ENCODE peak calls at places on chromosome 13, in four cellular contexts. One of them, this sample, is unnamed.
A peak's percentile ranks its signal among the peaks of the same experiment; 100 is the strongest.

GRCh38 chr13:61286148-61286745 is 129.4 kb downstream of the PCDH20 start:
- DNase-seq in activated B cell treated with CpG ODN at 0.5 μM for 24 hours: no peak
- DNase-seq in kidney epithelial cell: no peak
- DNase-seq in BJ: no peak
- DNase-seq in this sample: no peak

GRCh38 chr13:38630780-38631179 is 56.1 kb upstream of the FREM2 start:
- DNase-seq in activated B cell treated with CpG ODN at 0.5 μM for 24 hours: no peak
- DNase-seq in kidney epithelial cell: no peak
- DNase-seq in BJ: no peak
- DNase-seq in this sample: no peak

GRCh38 chr13:100513987-100514670 is 74.5 kb downstream of the GGACT start:
- DNase-seq in BJ: no peak
- DNase-seq in activated B cell treated with CpG ODN at 0.5 μM for 24 hours: no peak
- DNase-seq in kidney epithelial cell: no peak
- DNase-seq in this sample: no peak

GRCh38 chr13:110297771-110298170 is 9.2 kb downstream of the COL4A1 start:
- DNase-seq in activated B cell treated with CpG ODN at 0.5 μM for 24 hours: no peak
- DNase-seq in kidney epithelial cell: no peak
- DNase-seq in BJ: no peak
- DNase-seq in this sample: no peak

GRCh38 chr13:96994849-96995243 is 570 bp upstream of the OXGR1 start:
- DNase-seq in BJ: no peak
- DNase-seq in kidney epithelial cell: no peak
- DNase-seq in activated B cell treated with CpG ODN at 0.5 μM for 24 hours: no peak
- DNase-seq in this sample: no peak

GRCh38 chr13:46171739-46172138 is 10.2 kb downstream of the LCP1 start:
- DNase-seq in activated B cell treated with CpG ODN at 0.5 μM for 24 hours: no peak
- DNase-seq in kidney epithelial cell: no peak
- DNase-seq in BJ: no peak
- DNase-seq in this sample: no peak

GRCh38 chr13:111460548-111461444 is 140.4 kb downstream of the TEX29 start:
- DNase-seq in activated B cell treated with CpG ODN at 0.5 μM for 24 hours: no peak
- DNase-seq in kidney epithelial cell: peak; percentile 14
- DNase-seq in BJ: no peak
- DNase-seq in this sample: no peak

GRCh38 chr13:66673401-66673800 is 556.7 kb downstream of the PCDH9 start:
- DNase-seq in kidney epithelial cell: no peak
- DNase-seq in BJ: peak; percentile 68
- DNase-seq in activated B cell treated with CpG ODN at 0.5 μM for 24 hours: no peak
- DNase-seq in this sample: no peak

GRCh38 chr13:113842336-113843062 is 21.4 kb downstream of the GAS6 start:
- DNase-seq in kidney epithelial cell: no peak
- DNase-seq in activated B cell treated with CpG ODN at 0.5 μM for 24 hours: no peak
- DNase-seq in BJ: no peak
- DNase-seq in this sample: no peak

GRCh38 chr13:44710576-44710975 is 134.4 kb upstream of the TSC22D1 start:
- DNase-seq in activated B cell treated with CpG ODN at 0.5 μM for 24 hours: no peak
- DNase-seq in kidney epithelial cell: peak; percentile 86
- DNase-seq in BJ: peak; percentile 61
- DNase-seq in this sample: no peak

GRCh38 chr13:27927444-27928352 is 7.9 kb downstream of the PDX1 start:
- DNase-seq in kidney epithelial cell: no peak
- DNase-seq in BJ: no peak
- DNase-seq in activated B cell treated with CpG ODN at 0.5 μM for 24 hours: no peak
- DNase-seq in this sample: no peak

GRCh38 chr13:64997438-64997837 is 2232.7 kb downstream of the PCDH9 start:
- DNase-seq in BJ: no peak
- DNase-seq in activated B cell treated with CpG ODN at 0.5 μM for 24 hours: no peak
- DNase-seq in kidney epithelial cell: no peak
- DNase-seq in this sample: no peak

GRCh38 chr13:53142301-53142700 is 113.7 kb downstream of the OLFM4 start:
- DNase-seq in kidney epithelial cell: no peak
- DNase-seq in activated B cell treated with CpG ODN at 0.5 μM for 24 hours: no peak
- DNase-seq in BJ: no peak
- DNase-seq in this sample: no peak

GRCh38 chr13:111920932-111921705 is 145.8 kb upstream of the SOX1 start:
- DNase-seq in kidney epithelial cell: no peak
- DNase-seq in activated B cell treated with CpG ODN at 0.5 μM for 24 hours: no peak
- DNase-seq in BJ: no peak
- DNase-seq in this sample: peak; percentile 25

GRCh38 chr13:44092053-44092452 is 212.3 kb downstream of the LACC1 start:
- DNase-seq in BJ: no peak
- DNase-seq in activated B cell treated with CpG ODN at 0.5 μM for 24 hours: no peak
- DNase-seq in kidney epithelial cell: no peak
- DNase-seq in this sample: no peak

GRCh38 chr13:27622102-27622820 is 569 bp downstream of the POLR1D start:
- DNase-seq in activated B cell treated with CpG ODN at 0.5 μM for 24 hours: no peak
- DNase-seq in BJ: no peak
- DNase-seq in kidney epithelial cell: no peak
- DNase-seq in this sample: no peak

GRCh38 chr13:23433171-23434153 is at the start of gene SACS:
- DNase-seq in activated B cell treated with CpG ODN at 0.5 μM for 24 hours: no peak
- DNase-seq in BJ: no peak
- DNase-seq in kidney epithelial cell: no peak
- DNase-seq in this sample: no peak

GRCh38 chr13:19597523-19597922 is 35.9 kb upstream of the MPHOSPH8 start:
- DNase-seq in kidney epithelial cell: peak; percentile 38
- DNase-seq in BJ: no peak
- DNase-seq in activated B cell treated with CpG ODN at 0.5 μM for 24 hours: no peak
- DNase-seq in this sample: no peak

GRCh38 chr13:86020350-86021002 is 221.3 kb upstream of the SLITRK6 start:
- DNase-seq in BJ: no peak
- DNase-seq in kidney epithelial cell: peak; percentile 57
- DNase-seq in activated B cell treated with CpG ODN at 0.5 μM for 24 hours: no peak
- DNase-seq in this sample: no peak

GRCh38 chr13:37791699-37792098 is 77.9 kb downstream of the TRPC4 start:
- DNase-seq in BJ: no peak
- DNase-seq in activated B cell treated with CpG ODN at 0.5 μM for 24 hours: no peak
- DNase-seq in kidney epithelial cell: no peak
- DNase-seq in this sample: no peak

GRCh38 chr13:65387743-65388347 is 1842.3 kb downstream of the PCDH9 start:
- DNase-seq in kidney epithelial cell: no peak
- DNase-seq in BJ: no peak
- DNase-seq in activated B cell treated with CpG ODN at 0.5 μM for 24 hours: no peak
- DNase-seq in this sample: no peak

GRCh38 chr13:112447761-112448603 is 71.8 kb downstream of the SPACA7 start:
- DNase-seq in BJ: no peak
- DNase-seq in activated B cell treated with CpG ODN at 0.5 μM for 24 hours: no peak
- DNase-seq in kidney epithelial cell: no peak
- DNase-seq in this sample: no peak

GRCh38 chr13:45439781-45440462 is 21.7 kb upstream of the SLC25A30 start:
- DNase-seq in BJ: no peak
- DNase-seq in activated B cell treated with CpG ODN at 0.5 μM for 24 hours: no peak
- DNase-seq in kidney epithelial cell: no peak
- DNase-seq in this sample: no peak

GRCh38 chr13:95343944-95344343 is 42.7 kb upstream of the ABCC4 start:
- DNase-seq in BJ: no peak
- DNase-seq in kidney epithelial cell: no peak
- DNase-seq in activated B cell treated with CpG ODN at 0.5 μM for 24 hours: no peak
- DNase-seq in this sample: no peak

GRCh38 chr13:114119196-114119595 is 13.2 kb downstream of the RASA3 start:
- DNase-seq in kidney epithelial cell: peak; percentile 74
- DNase-seq in activated B cell treated with CpG ODN at 0.5 μM for 24 hours: no peak
- DNase-seq in BJ: peak; percentile 76
- DNase-seq in this sample: peak; percentile 68

GRCh38 chr13:22256111-22256639 is 585.3 kb downstream of the FGF9 start:
- DNase-seq in activated B cell treated with CpG ODN at 0.5 μM for 24 hours: no peak
- DNase-seq in BJ: no peak
- DNase-seq in kidney epithelial cell: no peak
- DNase-seq in this sample: no peak
- TF ChIP-seq CTCF in activated B cell treated with CpG ODN at 0.5 μM for 24 hours: no peak
- TF ChIP-seq CTCF in BJ: no peak
- TF ChIP-seq CTCF in kidney epithelial cell: peak; percentile 29
- TF ChIP-seq CTCF in this sample: no peak

GRCh38 chr13:50912851-50913250 is 3.3 kb downstream of the RNASEH2B start:
- DNase-seq in activated B cell treated with CpG ODN at 0.5 μM for 24 hours: no peak
- DNase-seq in kidney epithelial cell: no peak
- DNase-seq in BJ: no peak
- DNase-seq in this sample: no peak

GRCh38 chr13:50909605-50910482 is at the start of gene RNASEH2B:
- DNase-seq in kidney epithelial cell: no peak
- DNase-seq in BJ: no peak
- DNase-seq in activated B cell treated with CpG ODN at 0.5 μM for 24 hours: peak; percentile 77
- DNase-seq in this sample: peak; percentile 39

GRCh38 chr13:50910483-50910805 is 853 bp downstream of the RNASEH2B start:
- DNase-seq in activated B cell treated with CpG ODN at 0.5 μM for 24 hours: no peak
- DNase-seq in BJ: no peak
- DNase-seq in kidney epithelial cell: no peak
- DNase-seq in this sample: peak; percentile 42

GRCh38 chr13:50911937-50912624 is 2.5 kb downstream of the RNASEH2B start:
- DNase-seq in BJ: no peak
- DNase-seq in kidney epithelial cell: peak; percentile 43
- DNase-seq in activated B cell treated with CpG ODN at 0.5 μM for 24 hours: peak; percentile 82
- DNase-seq in this sample: peak; percentile 86

DNA sequence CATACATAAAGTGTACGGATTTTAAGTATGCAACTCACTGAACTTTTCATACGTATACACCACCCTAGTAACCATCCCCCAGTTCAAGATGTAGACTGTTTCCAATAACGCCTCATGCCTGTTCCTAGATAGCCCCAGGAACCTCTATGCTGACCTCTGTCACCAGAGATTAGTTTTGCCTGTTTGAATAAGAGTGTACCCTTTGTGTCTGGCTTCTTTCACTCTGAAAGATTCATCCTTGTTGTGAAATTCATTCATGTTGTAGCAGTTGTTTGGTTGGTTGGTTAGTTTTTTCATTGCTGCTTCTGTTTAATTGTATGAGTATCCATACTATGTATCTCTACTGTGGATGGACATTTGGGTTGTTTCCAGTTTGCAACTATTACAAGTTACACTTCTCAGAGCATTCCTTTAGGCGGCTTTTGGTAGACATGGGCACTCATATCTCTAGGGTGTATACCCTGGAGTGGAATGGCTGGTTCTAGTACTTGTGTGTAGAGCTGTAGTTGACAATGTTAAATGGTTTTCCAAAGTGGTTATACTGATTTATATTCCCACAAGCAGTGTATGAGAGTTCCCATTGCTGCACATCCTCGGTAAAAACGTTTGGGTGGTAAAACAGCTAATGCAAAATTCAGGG is 1.6 kb downstream of the RNASEH2B start:
- DNase-seq in activated B cell treated with CpG ODN at 0.5 μM for 24 hours: no peak
- DNase-seq in BJ: no peak
- DNase-seq in kidney epithelial cell: no peak
- DNase-seq in this sample: no peak
- TF ChIP-seq CTCF in activated B cell treated with CpG ODN at 0.5 μM for 24 hours: no peak
- TF ChIP-seq CTCF in BJ: no peak
- TF ChIP-seq CTCF in kidney epithelial cell: no peak
- TF ChIP-seq CTCF in this sample: no peak

GRCh38 chr13:21925720-21926119 is 254.8 kb downstream of the FGF9 start:
- DNase-seq in BJ: no peak
- DNase-seq in activated B cell treated with CpG ODN at 0.5 μM for 24 hours: no peak
- DNase-seq in kidney epithelial cell: no peak
- DNase-seq in this sample: no peak

GRCh38 chr13:21929400-21929799 is 258.5 kb downstream of the FGF9 start:
- DNase-seq in activated B cell treated with CpG ODN at 0.5 μM for 24 hours: no peak
- DNase-seq in BJ: no peak
- DNase-seq in kidney epithelial cell: no peak
- DNase-seq in this sample: no peak

DNA sequence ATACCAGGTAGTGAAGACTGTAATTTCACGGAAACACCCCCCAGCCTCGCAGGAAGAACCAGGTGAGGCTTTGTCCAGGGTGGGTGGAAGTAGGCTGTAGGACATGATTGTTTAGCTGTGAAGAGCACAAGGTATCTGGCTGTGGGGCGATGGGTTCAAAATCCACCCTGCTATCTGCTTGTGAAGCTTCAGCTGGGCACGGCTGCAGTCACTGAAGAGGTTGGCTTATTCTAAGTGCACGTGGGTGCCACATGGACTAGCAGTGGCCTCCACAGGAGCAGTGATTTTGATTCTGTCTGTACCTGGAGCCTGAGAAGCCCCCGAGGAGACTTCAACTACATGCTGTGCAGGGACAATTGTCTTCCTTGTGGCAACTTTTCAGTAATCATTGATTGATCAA is 254.1 kb downstream of the FGF9 start:
- DNase-seq in kidney epithelial cell: no peak
- DNase-seq in BJ: no peak
- DNase-seq in activated B cell treated with CpG ODN at 0.5 μM for 24 hours: no peak
- DNase-seq in this sample: no peak
- TF ChIP-seq CTCF in kidney epithelial cell: no peak
- TF ChIP-seq CTCF in BJ: no peak
- TF ChIP-seq CTCF in activated B cell treated with CpG ODN at 0.5 μM for 24 hours: no peak
- TF ChIP-seq CTCF in this sample: no peak

GRCh38 chr13:31947105-31947504 is 84.5 kb upstream of the FRY start:
- DNase-seq in activated B cell treated with CpG ODN at 0.5 μM for 24 hours: no peak
- DNase-seq in kidney epithelial cell: no peak
- DNase-seq in BJ: no peak
- DNase-seq in this sample: no peak
- TF ChIP-seq CTCF in activated B cell treated with CpG ODN at 0.5 μM for 24 hours: no peak
- TF ChIP-seq CTCF in kidney epithelial cell: peak; percentile 35
- TF ChIP-seq CTCF in BJ: no peak
- TF ChIP-seq CTCF in this sample: no peak